ENCODE peak calls at places on chromosome 22, in five cellular contexts. B is right atrium auricular region; L is brain microvascular endothelial cell; M is naive thymus-derived CD4-positive, alpha-beta T cell; C is AG04450. T is an unnamed sample.
A peak's percentile ranks its signal among the peaks of the same experiment; 100 is the strongest.

GRCh38 chr22:28983190-28983589 is 78.4 kb downstream of the C22orf31 start:
- DNase-seq in C (no peak), M (no peak), B (no peak), L (no peak), T (no peak)

GRCh38 chr22:32728291-32728690 is 73.2 kb upstream of the TIMP3 start:
- DNase-seq in M (no peak), L (no peak), B (no peak), C (no peak), T (no peak)

GRCh38 chr22:17098379-17098819 is 13.6 kb downstream of the IL17RA start:
- DNase-seq in B (no peak), C (no peak), M (peak; percentile 53), L (no peak), T (no peak)

GRCh38 chr22:48256041-48256739 is 1493.7 kb downstream of the TBC1D22A start:
- DNase-seq in C (no peak), M (no peak), B (no peak), L (no peak), T (no peak)

GRCh38 chr22:27778299-27779090 is 23.1 kb downstream of the MN1 start:
- DNase-seq in L (no peak), B (no peak), C (no peak), M (no peak), T (no peak)

GRCh38 chr22:37178350-37179125 is 9.5 kb downstream of the C1QTNF6 start:
- DNase-seq in C (no peak), M (no peak), L (no peak), B (no peak), T (no peak)

GRCh38 chr22:44702479-44703219 is 645 bp downstream of the PRR5 start:
- DNase-seq in L (peak; percentile 17), B (no peak), M (no peak), C (no peak), T (no peak)

GRCh38 chr22:38204784-38205183 is 3.0 kb downstream of the MAFF start:
- DNase-seq in B (no peak), L (no peak), C (no peak), M (no peak), T (no peak)

GRCh38 chr22:19522190-19522880 is 1.9 kb downstream of the CLDN5 start:
- DNase-seq in B (no peak), L (no peak), C (no peak), M (no peak), T (peak; percentile 39)

GRCh38 chr22:49088801-49089791 is 738.6 kb downstream of the BRD1 start:
- DNase-seq in B (no peak), L (no peak), C (no peak), M (no peak), T (no peak)

GRCh38 chr22:42309865-42310264 is 39.4 kb upstream of the TCF20 start:
- DNase-seq in M (no peak), L (no peak), B (no peak), C (no peak), T (no peak)

GRCh38 chr22:37328017-37328416 is 45.7 kb downstream of the CYTH4 start:
- DNase-seq in M (no peak), L (peak; percentile 82), C (peak; percentile 74), B (no peak), T (no peak)

T was measured in putamen.